ENCODE peak calls at places on chromosomes 16 and 17, in four cellular contexts. T is K562, V is GM12892, I is H1. Y is an unnamed sample.

GRCh38 chr16:83899978-83900377 is 1.1 kb downstream of the MLYCD start:
- DNase-seq in T (no peak), V (no peak), I (no peak), Y (no peak)

GRCh38 chr17:64920026-64920418 is 744 bp upstream of the LRRC37A3 start:
- DNase-seq in T (no peak), V (no peak), I (peak; percentile 62), Y (no peak)

GRCh38 chr17:81552244-81553017 is at the start of gene FAAP100:
- DNase-seq in T (peak; percentile 93), V (peak; percentile 97), I (peak; percentile 90), Y (peak; percentile 97)

GRCh38 chr16:19286827-19287226 is 1.3 kb downstream of the CLEC19A start:
- DNase-seq in T (no peak), V (no peak), I (no peak), Y (no peak)

GRCh38 chr16:54268766-54269165 is 17.8 kb downstream of the IRX3 start:
- DNase-seq in T (no peak), V (no peak), I (no peak), Y (no peak)

GRCh38 chr17:46875849-46876352 is 24.5 kb downstream of the WNT9B start:
- DNase-seq in T (no peak), V (no peak), I (no peak), Y (no peak)

GRCh38 chr16:17606460-17606859 is 135.7 kb upstream of the XYLT1 start:
- DNase-seq in T (no peak), V (no peak), I (no peak), Y (no peak)

GRCh38 chr16:48860341-48860740 is 250.4 kb upstream of the N4BP1 start:
- DNase-seq in T (no peak), V (no peak), I (no peak), Y (no peak)

GRCh38 chr16:15857779-15858560 is 1.1 kb upstream of the MYH11 start:
- DNase-seq in T (no peak), V (no peak), I (peak; percentile 73), Y (no peak)

GRCh38 chr16:48053346-48053745 is 102.4 kb downstream of the ABCC12 start:
- DNase-seq in T (no peak), V (no peak), I (peak; percentile 51), Y (no peak)

DNA sequence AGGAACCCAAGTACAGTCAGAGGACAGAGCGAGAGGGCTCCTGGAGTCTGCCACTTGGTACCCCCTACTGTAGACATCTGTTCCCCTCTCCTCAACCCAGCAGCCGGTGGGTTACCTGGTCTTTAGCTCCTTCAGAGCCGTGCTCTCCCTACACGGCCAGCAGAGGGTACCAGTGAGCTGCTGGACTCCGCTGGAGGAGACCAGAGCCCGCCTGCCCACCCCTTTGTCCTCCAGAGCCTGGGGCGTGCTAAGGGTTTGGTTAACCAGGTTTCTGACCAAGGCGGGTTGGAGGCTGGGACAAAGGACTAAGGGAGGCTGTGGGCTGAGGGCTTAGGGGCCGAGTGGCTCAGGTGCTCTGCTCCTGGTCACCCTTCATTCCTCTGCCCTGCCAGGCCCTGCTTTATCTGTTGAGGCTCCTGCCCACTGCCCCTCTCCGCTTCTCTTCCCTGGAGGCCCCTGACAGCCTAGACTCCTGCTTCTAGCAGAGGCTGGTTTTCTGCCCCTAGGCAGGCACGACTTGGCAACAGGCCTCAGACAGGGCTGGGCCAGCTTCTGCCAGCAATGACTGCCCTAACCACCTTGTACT is 2.7 kb upstream of the HSD11B2 start:
- DNase-seq in T (peak; percentile 86), V (peak; percentile 68), I (peak; percentile 90), Y (peak; percentile 68)
- TF ChIP-seq TAF1 in T (no peak), V (no peak), I (peak; percentile 11), Y (no peak)

GRCh38 chr17:19379306-19380075 is 1.2 kb downstream of the MAPK7 start:
- DNase-seq in T (no peak), V (no peak), I (no peak), Y (no peak)

GRCh38 chr17:19380551-19381284 is 2.4 kb downstream of the MAPK7 start:
- DNase-seq in T (no peak), V (no peak), I (no peak), Y (no peak)

GRCh38 chr17:19376799-19377198 is 1.5 kb upstream of the MAPK7 start:
- DNase-seq in T (no peak), V (no peak), I (no peak), Y (no peak)

GRCh38 chr17:19377602-19378415 is 489 bp upstream of the MAPK7 start:
- DNase-seq in T (peak; percentile 97), V (peak; percentile 100), I (peak; percentile 94), Y (peak; percentile 100)

DNA sequence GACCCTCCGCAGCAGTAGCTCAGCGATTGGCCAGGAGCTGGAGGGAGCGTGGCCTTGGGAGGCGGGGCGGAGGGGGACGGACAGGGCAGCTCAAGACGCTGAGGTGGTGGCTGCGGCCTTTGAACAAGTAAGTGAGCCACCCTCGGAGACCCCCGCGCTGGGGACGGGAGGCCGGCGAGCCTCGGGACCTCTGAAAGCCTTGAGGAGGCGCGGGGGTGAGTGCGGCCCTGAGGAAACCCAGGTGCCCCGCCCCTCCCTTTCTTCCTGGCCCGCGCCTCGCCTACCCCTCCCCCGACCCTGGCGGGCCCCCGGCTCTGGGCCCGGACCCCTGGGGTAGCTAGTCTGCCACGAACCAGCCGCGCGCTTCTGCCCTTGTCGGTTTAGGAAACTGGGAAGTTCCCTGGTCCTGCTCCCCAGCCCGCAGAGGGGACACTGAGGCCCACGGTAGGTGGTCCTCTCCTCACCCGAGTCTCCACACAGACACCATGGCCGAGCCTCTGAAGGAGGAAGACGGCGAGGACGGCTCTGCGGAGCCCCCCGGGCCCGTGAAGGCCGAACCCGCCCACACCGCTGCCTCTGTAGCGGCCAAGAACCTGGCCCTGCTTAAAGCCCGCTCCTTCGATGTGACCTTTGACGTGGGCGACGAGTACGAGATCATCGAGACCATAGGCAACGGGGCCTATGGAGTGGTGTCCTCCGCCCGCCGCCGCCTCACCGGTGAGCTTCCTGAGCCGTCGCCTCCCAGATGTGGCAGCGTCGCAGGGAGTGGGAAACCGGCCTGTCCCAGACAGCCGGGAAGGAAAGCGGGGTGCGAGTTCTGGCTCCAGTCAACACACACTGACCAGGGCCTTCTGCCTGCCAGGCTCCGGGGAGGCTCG is at the start of gene MAPK7:
- DNase-seq in T (no peak), V (no peak), I (no peak), Y (no peak)
- TF ChIP-seq POLR2A in T (no peak), V (no peak), I (no peak), Y (no peak)

GRCh38 chr17:41546819-41547218 is 18.7 kb upstream of the KRT19 start:
- DNase-seq in T (no peak), V (no peak), I (no peak), Y (no peak)

GRCh38 chr17:41548844-41549595 is 20.9 kb upstream of the KRT19 start:
- DNase-seq in T (peak; percentile 91), V (peak; percentile 75), I (peak; percentile 95), Y (peak; percentile 84)

GRCh38 chr17:41549596-41550039 is 21.5 kb upstream of the KRT19 start:
- DNase-seq in T (peak; percentile 48), V (no peak), I (no peak), Y (no peak)

GRCh38 chr17:41547378-41547841 is 19.3 kb upstream of the KRT19 start:
- DNase-seq in T (no peak), V (no peak), I (no peak), Y (no peak)

GRCh38 chr17:41547921-41548843 is 20.1 kb upstream of the KRT19 start:
- DNase-seq in T (peak; percentile 43), V (no peak), I (no peak), Y (no peak)
- TF ChIP-seq TAF1 in T (no peak), V (no peak), I (no peak), Y (no peak)

DNA sequence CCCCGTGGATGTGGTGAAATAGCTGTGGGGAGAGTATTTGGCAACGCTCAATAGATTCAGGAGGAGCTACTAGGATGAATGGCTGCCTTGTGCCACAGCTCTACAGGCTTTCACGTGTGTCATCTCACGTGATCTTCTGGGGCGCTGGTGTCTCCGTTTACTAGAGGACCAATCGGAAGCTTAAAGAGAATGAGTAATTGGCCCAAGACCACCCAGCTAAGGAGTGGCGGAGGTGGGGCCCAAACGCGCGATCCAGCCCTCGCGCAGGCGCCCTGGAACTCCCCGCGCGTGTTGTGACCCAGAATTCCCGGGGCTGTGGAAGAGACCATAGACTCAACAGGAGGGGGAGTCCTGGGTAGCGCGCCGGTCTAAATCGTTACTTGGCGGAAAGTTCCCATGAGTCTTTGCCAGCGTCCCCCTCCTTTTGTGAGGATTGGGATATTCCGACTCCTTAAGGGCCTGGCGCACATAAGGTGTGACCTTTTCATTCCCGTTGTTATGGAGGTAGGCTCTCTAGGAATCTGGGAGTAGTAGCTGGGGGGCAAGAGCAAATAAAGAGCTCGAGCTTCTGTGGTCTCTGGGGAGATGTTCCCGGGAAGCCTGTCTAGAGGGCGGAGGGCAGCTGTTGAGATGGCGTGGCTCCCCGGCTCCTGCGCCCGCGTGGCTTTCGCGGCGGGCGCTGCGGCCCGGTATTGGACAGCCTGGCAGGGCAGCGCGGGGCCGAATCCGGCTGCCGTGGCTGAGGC is 23.4 kb downstream of the TRPV2 start:
- DNase-seq in T (peak; percentile 98), V (peak; percentile 97), I (peak; percentile 91), Y (peak; percentile 97)
- TF ChIP-seq POLR2A in T (peak; percentile 99), V (peak; percentile 99), I (peak; percentile 94), Y (peak; percentile 99)

GRCh38 chr17:77884967-77885641 is 73.4 kb upstream of the TNRC6C start:
- DNase-seq in T (no peak), V (no peak), I (no peak), Y (no peak)

GRCh38 chr17:77887464-77888241 is 70.8 kb upstream of the TNRC6C start:
- DNase-seq in T (no peak), V (no peak), I (no peak), Y (peak; percentile 48)

GRCh38 chr17:77887110-77887463 is 71.4 kb upstream of the TNRC6C start:
- DNase-seq in T (no peak), V (no peak), I (no peak), Y (no peak)

GRCh38 chr17:77885678-77886386 is 72.7 kb upstream of the TNRC6C start:
- DNase-seq in T (no peak), V (no peak), I (no peak), Y (no peak)

DNA sequence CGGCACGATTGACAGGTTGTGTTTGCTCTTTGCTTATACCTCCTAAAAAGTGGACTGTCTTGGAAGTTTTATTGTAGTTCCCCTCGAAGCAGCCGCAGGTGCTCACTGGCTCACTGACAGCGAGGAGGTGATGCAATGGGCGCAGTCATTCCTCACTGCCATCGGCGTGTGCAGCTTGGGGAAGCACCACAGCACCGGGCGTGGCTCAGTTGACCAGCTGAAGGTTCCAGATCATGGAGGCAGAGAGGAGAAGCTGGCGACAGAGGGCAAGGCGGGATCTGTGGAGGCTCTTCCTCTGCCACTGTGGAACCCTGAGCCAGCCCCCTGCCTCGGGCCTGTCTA is 72.1 kb upstream of the TNRC6C start:
- DNase-seq in T (no peak), V (no peak), I (no peak), Y (no peak)
- TF ChIP-seq TAF1 in T (no peak), V (no peak), I (no peak), Y (no peak)

DNA sequence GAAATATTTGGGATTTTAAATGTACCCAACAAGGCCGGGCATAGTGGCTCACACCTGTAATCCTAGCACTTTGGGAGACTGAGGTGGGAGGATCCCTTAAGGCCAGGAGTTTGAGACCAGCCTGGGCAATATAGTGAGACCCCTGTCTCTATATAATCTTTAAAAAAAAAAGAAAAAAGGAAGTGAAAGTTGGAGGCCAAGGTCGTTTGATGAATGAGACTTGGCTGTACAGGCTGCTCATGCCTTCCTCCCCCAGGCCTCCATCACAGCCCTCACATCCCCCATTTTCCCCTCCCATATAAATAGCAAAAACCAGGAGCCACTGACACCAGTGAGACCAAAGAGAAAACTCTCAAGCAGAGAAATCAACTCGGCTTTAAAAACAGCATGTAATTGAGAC is 3.3 kb upstream of the CA7 start:
- DNase-seq in T (no peak), V (no peak), I (no peak), Y (no peak)
- TF ChIP-seq POLR2A in T (no peak), V (no peak), I (no peak), Y (no peak)